ENCODE peak calls at places on chromosomes 5 and 9, in ten cellular contexts. F is iris pigment epithelial cell; M is midbrain; C is spleen; B is AG08395; L is brain microvascular endothelial cell; N is neuronal stem cell; J is posterior cingulate gyrus; P is CD8-positive, alpha-beta T cell; S is stomach. H is an unnamed sample.

GRCh38 chr5:90356612-90357011 is 52.9 kb downstream of the CETN3 start:
- DNase-seq in F (peak), M (no peak), C (no peak), B (no peak), L (peak), N (no peak), J (no peak), P (no peak), S (no peak), H (no peak)

GRCh38 chr9:7777776-7778175 is 21.8 kb downstream of the DMAC1 start:
- DNase-seq in F (no peak), M (no peak), C (no peak), B (no peak), L (peak), N (no peak), J (no peak), P (no peak), S (no peak), H (no peak)

GRCh38 chr5:83665631-83666030 is 55.0 kb downstream of the HAPLN1 start:
- DNase-seq in F (no peak), M (no peak), C (no peak), B (no peak), L (no peak), N (no peak), J (no peak), P (no peak), S (no peak), H (no peak)

GRCh38 chr5:98845878-98846277 is 72.4 kb downstream of the RGMB start:
- DNase-seq in F (no peak), M (no peak), C (peak), B (no peak), L (no peak), N (no peak), J (no peak), P (no peak), S (no peak), H (no peak)

GRCh38 chr5:1231354-1231905 is 6.2 kb downstream of the SLC6A18 start:
- DNase-seq in F (no peak), M (no peak), C (no peak), B (no peak), L (no peak), N (no peak), J (no peak), P (no peak), S (no peak), H (no peak)

GRCh38 chr9:105515811-105516413 is 42.0 kb upstream of the FKTN start:
- DNase-seq in F (no peak), M (no peak), C (peak), B (no peak), L (no peak), N (no peak), J (peak), P (no peak), S (no peak), H (no peak)

GRCh38 chr9:126752881-126753670 is 51.8 kb upstream of the ZBTB43 start:
- DNase-seq in F (no peak), M (no peak), C (no peak), B (no peak), L (no peak), N (no peak), J (no peak), P (no peak), S (no peak), H (no peak)

GRCh38 chr5:136020383-136021015 is 8.3 kb upstream of the TGFBI start:
- DNase-seq in F (peak), M (no peak), C (no peak), B (peak), L (peak), N (no peak), J (no peak), P (no peak), S (no peak), H (peak)

GRCh38 chr5:93929146-93929545 is 187.7 kb upstream of the POU5F2 start:
- DNase-seq in F (peak), M (no peak), C (no peak), B (no peak), L (peak), N (no peak), J (no peak), P (no peak), S (no peak), H (no peak)

GRCh38 chr5:19608434-19608833 is 379.6 kb downstream of the CDH18 start:
- DNase-seq in F (no peak), M (peak), C (no peak), B (no peak), L (no peak), N (no peak), J (no peak), P (no peak), S (no peak), H (no peak)

GRCh38 chr5:43036856-43037711 is 3.0 kb downstream of the ANXA2R start:
- DNase-seq in F (peak), M (no peak), C (peak), B (no peak), L (peak), N (no peak), J (no peak), P (no peak), S (no peak), H (no peak)

GRCh38 chr5:36701085-36701691 is 94.8 kb downstream of the SLC1A3 start:
- DNase-seq in F (no peak), M (no peak), C (no peak), B (no peak), L (no peak), N (no peak), J (no peak), P (no peak), S (no peak), H (no peak)